ENCODE peak calls at places on chromosome 14, in seven cellular contexts. J, V, L, B, Q, M and F are unnamed samples.

GRCh38 chr14:38774162-38774561 is 328.9 kb downstream of the SEC23A start:
- DNase-seq in J (no peak), V (no peak), L (no peak), B (no peak), Q (no peak), M (no peak), F (no peak)

GRCh38 chr14:66965831-66966230 is 223.4 kb upstream of the GARIN2 start:
- DNase-seq in J (no peak), V (no peak), L (no peak), B (no peak), Q (no peak), M (peak), F (no peak)

GRCh38 chr14:37197421-37198272 is at the start of gene MIPOL1:
- DNase-seq in J (peak), V (peak), L (peak), B (peak), Q (peak), M (peak), F (no peak)

GRCh38 chr14:60097974-60098373 is 6.3 kb downstream of the PCNX4 start:
- DNase-seq in J (no peak), V (no peak), L (no peak), B (no peak), Q (no peak), M (no peak), F (no peak)

GRCh38 chr14:20606190-20606901 is 15.2 kb upstream of the RNASE12 start:
- DNase-seq in J (no peak), V (peak), L (peak), B (peak), Q (peak), M (no peak), F (no peak)

GRCh38 chr14:27427796-27428195 is 830.0 kb upstream of the NOVA1 start:
- DNase-seq in J (no peak), V (no peak), L (no peak), B (no peak), Q (no peak), M (peak), F (no peak)

GRCh38 chr14:41393512-41393911 is 213.2 kb upstream of the LRFN5 start:
- DNase-seq in J (no peak), V (no peak), L (no peak), B (no peak), Q (no peak), M (no peak), F (no peak)

GRCh38 chr14:56274556-56274955 is 156.3 kb downstream of the PELI2 start:
- DNase-seq in J (no peak), V (no peak), L (no peak), B (no peak), Q (no peak), M (no peak), F (no peak)

GRCh38 chr14:89918721-89919120 is 35.8 kb downstream of the EFCAB11 start:
- DNase-seq in J (no peak), V (no peak), L (no peak), B (no peak), Q (no peak), M (no peak), F (no peak)

GRCh38 chr14:31881531-31882310 is 195.4 kb upstream of the ARHGAP5 start:
- DNase-seq in J (no peak), V (no peak), L (no peak), B (no peak), Q (no peak), M (no peak), F (no peak)

GRCh38 chr14:88063807-88064206 is 58.9 kb downstream of the GPR65 start:
- DNase-seq in J (no peak), V (no peak), L (no peak), B (no peak), Q (no peak), M (no peak), F (no peak)

GRCh38 chr14:28488658-28489057 is 277.9 kb upstream of the FOXG1 start:
- DNase-seq in J (no peak), V (no peak), L (no peak), B (no peak), Q (no peak), M (no peak), F (no peak)

GRCh38 chr14:65019944-65020566 is 33.4 kb downstream of the FNTB start:
- DNase-seq in J (no peak), V (peak), L (no peak), B (peak), Q (peak), M (peak), F (peak)

GRCh38 chr14:92923744-92924103 is 774 bp downstream of the CHGA start:
- DNase-seq in J (no peak), V (no peak), L (no peak), B (no peak), Q (no peak), M (no peak), F (no peak)

GRCh38 chr14:92920001-92920400 is 2.9 kb upstream of the CHGA start:
- DNase-seq in J (no peak), V (no peak), L (no peak), B (no peak), Q (no peak), M (no peak), F (no peak)

GRCh38 chr14:92922883-92923743 is at the start of gene CHGA:
- DNase-seq in J (peak), V (peak), L (no peak), B (no peak), Q (peak), M (no peak), F (peak)

GRCh38 chr14:92924247-92924646 is 1.3 kb downstream of the CHGA start:
- DNase-seq in J (no peak), V (no peak), L (no peak), B (no peak), Q (no peak), M (no peak), F (no peak)

DNA sequence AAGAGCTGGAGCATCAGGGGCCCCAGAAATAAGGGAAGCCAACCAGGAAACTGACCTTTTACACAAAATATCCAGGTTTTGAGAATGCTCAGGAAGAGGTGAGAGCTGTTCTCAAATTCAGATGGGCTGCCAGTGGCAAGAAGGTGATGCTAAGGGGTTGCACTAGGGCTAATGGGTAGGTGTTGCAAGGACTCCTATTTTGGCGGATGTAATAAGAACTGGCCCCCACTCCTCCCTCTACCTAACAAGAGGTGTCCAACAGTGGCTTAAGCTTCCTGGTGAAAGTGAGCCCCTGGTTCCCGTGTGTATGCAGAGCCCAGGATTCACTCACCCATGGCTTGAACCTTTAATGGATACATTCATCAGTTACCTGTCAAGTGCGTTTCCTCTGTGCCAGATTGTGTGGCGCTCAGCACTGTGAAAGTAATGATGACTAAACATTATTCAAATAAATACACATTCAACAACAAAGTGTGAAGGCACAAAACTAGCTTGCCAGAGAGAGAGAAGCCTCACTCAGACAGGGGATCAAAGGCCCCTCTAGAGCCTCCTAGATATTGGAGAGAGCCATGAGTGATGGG is 705 bp upstream of the CHGA start:
- DNase-seq in J (no peak), V (no peak), L (no peak), B (no peak), Q (no peak), M (no peak), F (no peak)
- H3K4me3 ChIP-seq in J (peak), V (no peak), L (no peak), B (no peak), Q (no peak), M (no peak), F (no peak)

GRCh38 chr14:69072584-69072983 is 80.3 kb downstream of the DCAF5 start:
- DNase-seq in J (no peak), V (no peak), L (no peak), B (no peak), Q (no peak), M (no peak), F (no peak)
- H3K4me3 ChIP-seq in J (no peak), V (no peak), L (no peak), B (no peak), Q (no peak), M (no peak), F (no peak)

GRCh38 chr14:72532686-72533454 is 361.0 kb downstream of the DPF3 start:
- DNase-seq in J (no peak), V (no peak), L (no peak), B (no peak), Q (no peak), M (no peak), F (no peak)

GRCh38 chr14:72527591-72527990 is 366.3 kb downstream of the DPF3 start:
- DNase-seq in J (no peak), V (no peak), L (no peak), B (no peak), Q (no peak), M (no peak), F (no peak)

GRCh38 chr14:72525087-72525909 is 368.6 kb downstream of the DPF3 start:
- DNase-seq in J (no peak), V (no peak), L (no peak), B (no peak), Q (no peak), M (no peak), F (no peak)

GRCh38 chr14:72524230-72524629 is 369.7 kb downstream of the DPF3 start:
- DNase-seq in J (no peak), V (no peak), L (no peak), B (no peak), Q (no peak), M (no peak), F (no peak)

GRCh38 chr14:72528059-72528950 is 365.6 kb downstream of the DPF3 start:
- DNase-seq in J (no peak), V (peak), L (no peak), B (no peak), Q (no peak), M (no peak), F (no peak)
- H3K4me3 ChIP-seq in J (no peak), V (no peak), L (no peak), B (no peak), Q (no peak), M (no peak), F (no peak)

GRCh38 chr14:43540948-43541347 is 966.1 kb downstream of the FSCB start:
- DNase-seq in J (no peak), V (no peak), L (no peak), B (no peak), Q (no peak), M (no peak), F (no peak)

GRCh38 chr14:43541356-43541755 is 965.7 kb downstream of the FSCB start:
- DNase-seq in J (no peak), V (no peak), L (no peak), B (no peak), Q (no peak), M (no peak), F (no peak)

GRCh38 chr14:43535231-43535838 is 971.7 kb downstream of the FSCB start:
- DNase-seq in J (no peak), V (no peak), L (no peak), B (no peak), Q (no peak), M (no peak), F (no peak)

GRCh38 chr14:43539210-43539609 is 967.9 kb downstream of the FSCB start:
- DNase-seq in J (no peak), V (no peak), L (no peak), B (no peak), Q (no peak), M (no peak), F (no peak)
- H3K4me3 ChIP-seq in J (no peak), V (no peak), L (peak), B (no peak), Q (no peak), M (peak), F (no peak)

DNA sequence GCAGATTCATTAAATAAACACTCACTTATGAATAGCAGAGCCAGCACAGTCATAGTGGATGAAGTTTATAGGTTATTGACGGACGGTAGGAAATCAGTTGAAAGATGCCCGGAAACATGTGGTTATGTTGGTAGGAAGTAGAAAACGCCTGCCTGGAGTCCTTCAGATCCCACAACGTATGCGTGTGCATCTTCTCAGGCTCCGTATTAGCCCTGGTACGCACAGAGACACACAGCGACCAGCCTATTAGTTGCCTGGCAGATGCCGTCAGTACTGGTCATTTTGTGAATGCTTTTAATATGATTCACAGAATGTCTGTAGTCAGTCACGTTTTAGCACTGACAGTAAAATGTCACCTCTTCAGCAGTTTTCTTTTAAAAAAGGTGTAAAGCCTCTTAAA is 196.4 kb downstream of the RGS6 start:
- DNase-seq in J (no peak), V (no peak), L (no peak), B (no peak), Q (no peak), M (no peak), F (no peak)
- H3K4me3 ChIP-seq in J (no peak), V (no peak), L (no peak), B (no peak), Q (no peak), M (no peak), F (no peak)

DNA sequence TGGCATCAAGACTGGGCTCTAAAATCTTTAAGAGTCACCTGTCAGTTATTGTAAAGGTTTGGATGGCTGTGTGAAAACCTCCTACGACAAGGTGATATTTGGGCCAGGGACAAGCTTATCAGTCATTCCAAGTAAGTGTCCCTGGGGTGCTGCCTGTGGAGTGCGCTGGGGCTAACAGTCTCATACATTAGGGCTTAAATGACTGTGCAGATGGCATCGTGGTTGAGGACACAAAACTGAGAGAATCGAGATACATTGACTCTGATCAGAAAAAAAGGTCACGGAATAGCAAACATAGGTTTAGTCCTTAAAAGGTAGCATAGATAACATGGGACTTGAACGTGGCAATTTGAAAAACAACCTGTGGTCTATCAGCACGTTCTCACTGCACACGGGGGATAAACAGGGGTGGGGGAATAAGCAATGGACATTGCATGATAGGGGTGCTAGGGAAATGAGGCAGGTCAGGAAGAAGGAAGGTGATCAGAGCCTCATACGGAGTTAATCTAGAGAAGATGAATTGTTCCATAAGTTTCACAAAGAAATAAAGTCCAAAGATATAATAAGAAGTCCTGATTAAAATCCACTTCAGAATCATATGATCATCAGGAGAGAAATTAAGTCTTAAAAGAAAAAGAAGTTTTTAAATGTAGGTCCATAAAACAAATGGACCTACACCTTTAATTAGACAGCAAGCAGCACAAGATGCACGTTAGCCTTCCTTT is 100.3 kb downstream of the DAD1 start:
- DNase-seq in J (no peak), V (no peak), L (no peak), B (no peak), Q (no peak), M (no peak), F (no peak)
- H3K4me3 ChIP-seq in J (no peak), V (no peak), L (no peak), B (no peak), Q (no peak), M (no peak), F (peak)

GRCh38 chr14:24194873-24195185 is 412 bp downstream of the TM9SF1 start:
- DNase-seq in J (no peak), V (no peak), L (no peak), B (no peak), Q (no peak), M (no peak), F (no peak)

GRCh38 chr14:24196071-24197061 is 1.1 kb upstream of the TM9SF1 start:
- DNase-seq in J (no peak), V (no peak), L (no peak), B (no peak), Q (no peak), M (no peak), F (no peak)

GRCh38 chr14:24197066-24197465 is 1.8 kb upstream of the TM9SF1 start:
- DNase-seq in J (no peak), V (no peak), L (no peak), B (no peak), Q (no peak), M (no peak), F (no peak)

GRCh38 chr14:24195186-24196070 is at the start of gene TM9SF1:
- DNase-seq in J (peak), V (peak), L (peak), B (peak), Q (peak), M (peak), F (peak)

DNA sequence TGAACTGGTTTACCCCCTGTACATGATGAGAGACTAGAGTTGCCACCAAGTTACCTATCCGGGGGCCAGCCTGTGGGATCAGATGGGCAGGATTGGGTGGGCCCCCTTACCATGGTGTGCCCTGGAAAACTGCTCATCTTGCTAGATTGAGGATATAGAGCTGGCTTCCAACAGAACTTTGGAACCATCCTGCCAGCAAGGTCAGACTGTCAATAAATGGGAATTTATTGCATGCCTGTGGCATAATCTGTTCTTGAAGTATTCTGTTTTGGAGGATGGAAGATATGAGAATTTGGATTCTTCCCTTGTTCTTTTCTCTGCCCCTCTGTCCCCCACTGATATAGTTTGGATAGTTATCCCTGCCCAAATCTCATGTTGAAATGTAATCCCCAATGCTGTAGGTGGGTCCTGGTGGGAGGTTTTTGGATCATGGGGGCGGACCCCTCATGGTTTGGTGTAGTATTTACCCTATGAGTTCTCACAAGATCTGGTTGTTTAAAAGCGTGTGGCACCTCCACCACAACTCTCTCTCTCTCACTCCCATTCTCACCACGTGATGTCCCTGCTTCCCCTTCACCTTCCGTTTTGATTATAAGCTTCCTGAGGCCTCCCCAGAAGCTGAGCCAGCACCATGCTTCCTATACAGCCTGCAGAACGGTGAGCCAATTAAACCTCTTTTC is 3.7 kb upstream of the TM9SF1 start:
- DNase-seq in J (no peak), V (no peak), L (no peak), B (no peak), Q (no peak), M (no peak), F (no peak)
- H3K4me3 ChIP-seq in J (no peak), V (no peak), L (no peak), B (no peak), Q (no peak), M (no peak), F (no peak)

DNA sequence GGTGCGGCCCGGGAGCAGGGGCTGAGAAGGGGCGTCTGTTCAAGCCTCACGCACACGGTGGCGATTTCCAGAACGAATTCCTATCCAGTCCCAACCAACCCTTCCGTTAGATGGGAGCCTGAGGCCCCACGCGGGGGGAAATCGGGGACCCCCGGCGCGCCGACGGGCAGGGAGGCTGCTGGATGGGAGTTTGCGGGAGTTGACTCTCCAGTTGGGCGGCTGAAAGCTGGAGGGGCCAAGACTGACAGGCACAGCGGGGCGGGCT is 9.8 kb downstream of the EXOC3L4 start:
- DNase-seq in J (no peak), V (no peak), L (no peak), B (no peak), Q (no peak), M (no peak), F (no peak)
- H3K4me3 ChIP-seq in J (no peak), V (no peak), L (peak), B (no peak), Q (no peak), M (no peak), F (no peak)